ENCODE peak calls at places on chromosome 3, in seven cellular contexts. P, N, I, O, T, K and H are unnamed samples.

GRCh38 chr3:83033123-83033522 is 1271.7 kb upstream of the GBE1 start:
- DNase-seq in P (no peak), N (no peak), O (no peak), T (no peak), K (no peak), I (no peak), H (no peak)

GRCh38 chr3:133931084-133931483 is 35.4 kb upstream of the RAB6B start:
- DNase-seq in N (no peak), I (no peak), T (no peak), P (no peak), K (no peak), O (no peak), H (no peak)

GRCh38 chr3:19526071-19526470 is 377.8 kb downstream of the KCNH8 start:
- DNase-seq in T (no peak), N (no peak), O (no peak), K (no peak), P (no peak), I (no peak), H (no peak)

GRCh38 chr3:184110316-184110725 is 13.5 kb downstream of the HTR3E start:
- DNase-seq in N (no peak), P (no peak), O (no peak), I (no peak), T (peak; percentile 59), K (no peak), H (no peak)

GRCh38 chr3:129116482-129116946 is 5.1 kb downstream of the RAB43 start:
- DNase-seq in T (no peak), K (no peak), N (no peak), I (peak; percentile 42), O (no peak), P (no peak), H (peak; percentile 57)

GRCh38 chr3:74149466-74149865 is 465.0 kb downstream of the CNTN3 start:
- DNase-seq in K (no peak), I (no peak), T (no peak), N (no peak), P (no peak), O (no peak), H (no peak)

GRCh38 chr3:35946121-35946856 is 307.0 kb downstream of the ARPP21 start:
- DNase-seq in N (no peak), P (no peak), O (no peak), I (no peak), T (no peak), K (no peak), H (no peak)

GRCh38 chr3:95120921-95121320 is 1058.1 kb downstream of the NSUN3 start:
- DNase-seq in I (no peak), N (no peak), O (no peak), P (no peak), T (no peak), K (no peak), H (no peak)

GRCh38 chr3:128805771-128806170 is 73.6 kb upstream of the ACAD9 start:
- DNase-seq in K (no peak), N (no peak), P (no peak), T (peak; percentile 29), I (no peak), O (no peak), H (no peak)

GRCh38 chr3:157785071-157785826 is 282.0 kb upstream of the VEPH1 start:
- DNase-seq in N (no peak), P (no peak), I (no peak), K (no peak), T (peak; percentile 86), O (no peak), H (no peak)

GRCh38 chr3:160831411-160831810 is 75.4 kb downstream of the PPM1L start:
- DNase-seq in I (no peak), T (no peak), N (no peak), K (no peak), O (no peak), P (no peak), H (no peak)

GRCh38 chr3:111362286-111363009 is 179.5 kb upstream of the CD96 start:
- DNase-seq in K (no peak), O (no peak), T (peak; percentile 4), N (no peak), P (no peak), I (no peak), H (no peak)

GRCh38 chr3:13348671-13349396 is 71.3 kb downstream of the NUP210 start:
- DNase-seq in T (no peak), O (no peak), P (no peak), K (no peak), I (no peak), N (no peak), H (peak; percentile 28)

GRCh38 chr3:58563386-58564035 is 13.7 kb downstream of the FAM107A start:
- DNase-seq in N (no peak), P (no peak), O (no peak), I (no peak), T (no peak), K (no peak), H (no peak)

GRCh38 chr3:4406746-4407568 is 60.1 kb downstream of the SUMF1 start:
- DNase-seq in O (no peak), K (no peak), I (peak; percentile 34), N (no peak), P (no peak), T (no peak), H (no peak)

GRCh38 chr3:98602078-98602678 is 8.8 kb upstream of the CPOX start:
- DNase-seq in T (peak; percentile 72), P (no peak), I (peak; percentile 48), O (no peak), N (no peak), K (no peak), H (peak; percentile 8)

GRCh38 chr3:16841906-16842709 is 42.6 kb upstream of the PLCL2 start:
- DNase-seq in K (no peak), T (no peak), P (peak; percentile 40), N (peak; percentile 64), I (peak; percentile 91), O (peak; percentile 49), H (peak; percentile 79)